ENCODE peak calls at places on chromosomes 2 and 18, in eight cellular contexts. Z, B, M, V, Q, E, J and T are unnamed samples.

GRCh38 chr2:182406221-182406620 is 20.6 kb downstream of the PDE1A start:
- DNase-seq in Z (peak; percentile 32), B (peak; percentile 63), M (no peak), V (no peak), Q (no peak), E (no peak), J (peak; percentile 44), T (no peak)

GRCh38 chr2:226118471-226119429 is 680.9 kb downstream of the IRS1 start:
- DNase-seq in Z (peak; percentile 99), B (peak; percentile 94), M (no peak), V (no peak), Q (peak; percentile 67), E (no peak), J (peak; percentile 49), T (no peak)

GRCh38 chr2:3726511-3726910 is 23.1 kb downstream of the DCDC2C start:
- DNase-seq in Z (no peak), B (no peak), M (no peak), V (no peak), Q (no peak), E (no peak), J (no peak), T (no peak)

GRCh38 chr2:174611006-174611405 is 13.4 kb upstream of the WIPF1 start:
- DNase-seq in Z (no peak), B (no peak), M (no peak), V (no peak), Q (no peak), E (no peak), J (no peak), T (no peak)

GRCh38 chr18:56389190-56389589 is 249.2 kb downstream of the TXNL1 start:
- DNase-seq in Z (no peak), B (no peak), M (no peak), V (no peak), Q (no peak), E (no peak), J (no peak), T (no peak)

GRCh38 chr2:132911726-132912724 is 242.0 kb upstream of the LYPD1 start:
- DNase-seq in Z (peak; percentile 39), B (peak; percentile 60), M (peak; percentile 15), V (no peak), Q (no peak), E (no peak), J (no peak), T (peak; percentile 22)

GRCh38 chr2:241897231-241897916 is 27.8 kb downstream of the RTP5 start:
- DNase-seq in Z (no peak), B (no peak), M (no peak), V (no peak), Q (no peak), E (no peak), J (no peak), T (no peak)

GRCh38 chr2:47086054-47086471 is 69.0 kb downstream of the STPG4 start:
- DNase-seq in Z (no peak), B (no peak), M (no peak), V (no peak), Q (peak; percentile 81), E (no peak), J (no peak), T (no peak)

GRCh38 chr2:70886541-70886987 is 49.1 kb upstream of the ATP6V1B1 start:
- DNase-seq in Z (no peak), B (no peak), M (no peak), V (no peak), Q (no peak), E (no peak), J (no peak), T (peak; percentile 48)

GRCh38 chr2:170411660-170412059 is 233.7 kb downstream of the MYO3B start:
- DNase-seq in Z (no peak), B (no peak), M (no peak), V (no peak), Q (no peak), E (no peak), J (no peak), T (no peak)

GRCh38 chr2:181953773-181954537 is 31.7 kb upstream of the PPP1R1C start:
- DNase-seq in Z (peak; percentile 78), B (peak; percentile 66), M (peak; percentile 25), V (peak; percentile 34), Q (peak; percentile 24), E (peak; percentile 58), J (peak; percentile 55), T (peak; percentile 47)

GRCh38 chr2:184779777-184780176 is 181.4 kb downstream of the ZNF804A start:
- DNase-seq in Z (no peak), B (no peak), M (no peak), V (no peak), Q (no peak), E (no peak), J (no peak), T (no peak)

GRCh38 chr18:79062806-79063205 is 6.4 kb upstream of the ATP9B start:
- DNase-seq in Z (no peak), B (no peak), M (no peak), V (no peak), Q (peak; percentile 88), E (no peak), J (no peak), T (no peak)

GRCh38 chr2:65033178-65033577 is 23.0 kb upstream of the CEP68 start:
- DNase-seq in Z (peak; percentile 24), B (no peak), M (no peak), V (no peak), Q (no peak), E (no peak), J (peak; percentile 14), T (no peak)

GRCh38 chr2:149768320-149768799 is 180.8 kb upstream of the MMADHC start:
- DNase-seq in Z (peak; percentile 20), B (peak; percentile 58), M (no peak), V (no peak), Q (no peak), E (no peak), J (peak; percentile 35), T (no peak)

GRCh38 chr18:45916302-45916701 is 50.8 kb downstream of the EPG5 start:
- DNase-seq in Z (no peak), B (no peak), M (no peak), V (no peak), Q (no peak), E (no peak), J (no peak), T (no peak)

GRCh38 chr2:62296833-62297641 is 101.1 kb downstream of the B3GNT2 start:
- DNase-seq in Z (no peak), B (no peak), M (no peak), V (no peak), Q (no peak), E (no peak), J (no peak), T (no peak)

GRCh38 chr2:15619938-15620337 is 28.3 kb downstream of the DDX1 start:
- DNase-seq in Z (no peak), B (no peak), M (no peak), V (no peak), Q (no peak), E (no peak), J (no peak), T (no peak)

GRCh38 chr2:200944467-200945394 is 18.7 kb downstream of the ORC2 start:
- DNase-seq in Z (peak; percentile 86), B (peak; percentile 89), M (no peak), V (no peak), Q (no peak), E (no peak), J (peak; percentile 44), T (no peak)

GRCh38 chr2:220270506-220271070 is 643.2 kb downstream of the SLC4A3 start:
- DNase-seq in Z (no peak), B (no peak), M (no peak), V (no peak), Q (no peak), E (no peak), J (no peak), T (peak; percentile 11)

GRCh38 chr2:171810409-171810993 is 83.5 kb downstream of the SLC25A12 start:
- DNase-seq in Z (peak; percentile 53), B (peak; percentile 5), M (no peak), V (no peak), Q (no peak), E (no peak), J (no peak), T (no peak)